ENCODE peak calls at places on chromosomes 7 and 10, in ten cellular contexts. U is left cardiac atrium, X is dorsolateral prefrontal cortex, B is fibroblast of lung, O is ELR, F is BE2C, V is lung microvascular endothelial cell, W is posterior vena cava, G is left colon, H is HT-29. A is an unnamed sample.
A peak's percentile ranks its signal among the peaks of the same experiment; 100 is the strongest.

GRCh38 chr10:105952153-105952552 is 1212.4 kb downstream of the SORCS1 start:
- DNase-seq in B (peak; percentile 26), H (peak; percentile 6), U (no peak), F (no peak), X (no peak), W (no peak), G (no peak), O (peak; percentile 4), V (no peak), A (no peak)

GRCh38 chr10:97866524-97867219 is 17.0 kb downstream of the GOLGA7B start:
- DNase-seq in F (no peak), X (no peak), W (no peak), G (no peak), U (no peak), O (no peak), V (no peak), B (no peak), H (no peak), A (no peak)

GRCh38 chr10:30820282-30820991 is 190.9 kb upstream of the LYZL2 start:
- DNase-seq in F (no peak), O (peak; percentile 87), U (no peak), B (peak; percentile 96), W (no peak), X (no peak), V (peak; percentile 86), G (no peak), H (no peak), A (no peak)

GRCh38 chr10:43249151-43249961 is 17.5 kb downstream of the RASGEF1A start:
- DNase-seq in W (peak; percentile 56), G (peak; percentile 1), X (no peak), B (no peak), H (no peak), O (no peak), F (peak; percentile 2), V (no peak), U (peak; percentile 7), A (peak; percentile 37)

GRCh38 chr7:30168800-30169584 is 34.2 kb downstream of the MTURN start:
- DNase-seq in U (no peak), G (no peak), O (peak; percentile 96), H (no peak), F (no peak), X (no peak), V (peak; percentile 8), W (no peak), B (peak; percentile 94), A (no peak)

GRCh38 chr10:75630746-75631145 is 199.3 kb downstream of the LRMDA start:
- DNase-seq in V (no peak), X (no peak), B (no peak), F (no peak), U (no peak), O (no peak), H (no peak), G (no peak), W (no peak), A (no peak)

GRCh38 chr10:119416855-119417254 is 125.7 kb downstream of the RGS10 start:
- DNase-seq in B (peak; percentile 31), H (peak; percentile 74), U (peak; percentile 75), G (peak; percentile 82), F (peak; percentile 66), W (peak; percentile 89), V (peak; percentile 68), O (peak; percentile 71), X (peak; percentile 75), A (peak; percentile 82)

GRCh38 chr7:74452748-74453320 is 872 bp upstream of the GTF2IRD1 start:
- DNase-seq in F (no peak), W (no peak), U (no peak), H (no peak), O (peak; percentile 68), V (peak; percentile 15), G (peak; percentile 61), B (peak; percentile 30), X (no peak), A (no peak)

GRCh38 chr7:88546808-88547207 is 212.7 kb upstream of the ZNF804B start:
- DNase-seq in W (no peak), V (peak; percentile 61), X (no peak), O (peak; percentile 2), U (no peak), B (peak; percentile 13), G (no peak), H (peak; percentile 84), F (peak; percentile 61), A (no peak)

GRCh38 chr7:142866361-142867096 is 11.7 kb downstream of the EPHB6 start:
- DNase-seq in V (peak; percentile 16), G (peak; percentile 52), F (peak; percentile 38), X (no peak), B (peak; percentile 11), U (no peak), W (no peak), H (peak; percentile 84), O (peak; percentile 24), A (no peak)

A was measured in Right ventricle myocardium inferior.